ENCODE peak calls at places on chromosomes 12 and 14, in four cellular contexts. One of them, this sample, is unnamed.

GRCh38 chr12:21566223-21566906 is 38.3 kb downstream of the GYS2 start:
- DNase-seq in GM12878: no peak
- DNase-seq in HepG2: peak
- DNase-seq in K562: no peak
- DNase-seq in this sample: no peak

GRCh38 chr14:48943913-48944312 is 642.3 kb downstream of the RPS29 start:
- DNase-seq in GM12878: no peak
- DNase-seq in K562: no peak
- DNase-seq in HepG2: no peak
- DNase-seq in this sample: no peak

GRCh38 chr12:9135903-9136310 is 20.2 kb upstream of the A2M start:
- DNase-seq in HepG2: peak
- DNase-seq in K562: no peak
- DNase-seq in GM12878: no peak
- DNase-seq in this sample: no peak

GRCh38 chr12:107435520-107435919 is 250.1 kb upstream of the PWP1 start:
- DNase-seq in GM12878: no peak
- DNase-seq in K562: no peak
- DNase-seq in HepG2: no peak
- DNase-seq in this sample: no peak

GRCh38 chr12:8687846-8688601 is 9.8 kb upstream of the RIMKLB start:
- DNase-seq in HepG2: no peak
- DNase-seq in K562: no peak
- DNase-seq in GM12878: no peak
- DNase-seq in this sample: no peak

GRCh38 chr14:88682495-88683114 is 110.1 kb downstream of the EML5 start:
- DNase-seq in GM12878: no peak
- DNase-seq in K562: no peak
- DNase-seq in HepG2: no peak
- DNase-seq in this sample: peak

GRCh38 chr12:50925920-50926319 is 26.4 kb upstream of the HIGD1C start:
- DNase-seq in GM12878: no peak
- DNase-seq in K562: no peak
- DNase-seq in HepG2: no peak
- DNase-seq in this sample: no peak

GRCh38 chr14:41922014-41922413 is 315.3 kb downstream of the LRFN5 start:
- DNase-seq in HepG2: no peak
- DNase-seq in K562: no peak
- DNase-seq in GM12878: no peak
- DNase-seq in this sample: no peak

GRCh38 chr12:67141405-67142018 is 127.6 kb upstream of the CAND1 start:
- DNase-seq in GM12878: no peak
- DNase-seq in HepG2: no peak
- DNase-seq in K562: no peak
- DNase-seq in this sample: no peak

GRCh38 chr12:115956674-115957073 is 320.8 kb downstream of the MED13L start:
- DNase-seq in K562: no peak
- DNase-seq in HepG2: no peak
- DNase-seq in GM12878: no peak
- DNase-seq in this sample: no peak

GRCh38 chr12:75345531-75345930 is 11.1 kb downstream of the GLIPR1L1 start:
- DNase-seq in GM12878: no peak
- DNase-seq in K562: no peak
- DNase-seq in HepG2: no peak
- DNase-seq in this sample: no peak

GRCh38 chr14:60968099-60968498 is 12.8 kb downstream of the TRMT5 start:
- DNase-seq in K562: no peak
- DNase-seq in HepG2: no peak
- DNase-seq in GM12878: no peak
- DNase-seq in this sample: no peak

GRCh38 chr12:57531836-57532235 is 9.2 kb downstream of the MBD6 start:
- DNase-seq in K562: no peak
- DNase-seq in GM12878: no peak
- DNase-seq in HepG2: no peak
- DNase-seq in this sample: no peak

GRCh38 chr12:23049180-23049579 is 424.2 kb downstream of the ETNK1 start:
- DNase-seq in HepG2: no peak
- DNase-seq in K562: no peak
- DNase-seq in GM12878: no peak
- DNase-seq in this sample: no peak
- TF ChIP-seq CBFB in HepG2: no peak
- TF ChIP-seq CBFB in K562: no peak
- TF ChIP-seq CBFB in GM12878: no peak
- TF ChIP-seq CBFB in this sample: no peak

DNA sequence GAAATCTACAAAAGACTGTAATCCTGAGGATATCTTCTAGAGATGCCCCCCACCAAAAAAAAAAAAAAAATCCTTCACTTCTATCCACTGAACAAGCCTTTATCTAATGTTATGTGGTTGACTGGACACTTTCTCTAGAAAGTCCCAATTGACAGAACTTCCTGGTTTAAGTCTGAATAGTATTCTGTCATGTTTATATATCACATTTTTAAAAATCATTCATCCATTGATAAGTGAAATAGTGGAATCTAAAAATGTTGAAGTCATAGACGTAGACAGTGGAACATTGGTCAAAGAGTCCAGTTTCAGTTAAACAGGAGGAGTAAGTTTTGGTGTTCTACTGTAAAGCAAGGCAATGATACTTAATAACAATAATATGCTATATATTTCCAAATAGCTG is 297.0 kb downstream of the SSPN start:
- DNase-seq in GM12878: no peak
- DNase-seq in HepG2: no peak
- DNase-seq in K562: no peak
- DNase-seq in this sample: no peak
- TF ChIP-seq ATF3 in GM12878: no peak
- TF ChIP-seq ATF3 in HepG2: no peak
- TF ChIP-seq ATF3 in K562: no peak
- TF ChIP-seq ATF3 in this sample: no peak

GRCh38 chr12:65602191-65602578 is 222.1 kb upstream of the HMGA2 start:
- DNase-seq in GM12878: no peak
- DNase-seq in K562: no peak
- DNase-seq in HepG2: no peak
- DNase-seq in this sample: no peak

GRCh38 chr12:65603428-65604351 is 220.6 kb upstream of the HMGA2 start:
- DNase-seq in K562: no peak
- DNase-seq in GM12878: no peak
- DNase-seq in HepG2: no peak
- DNase-seq in this sample: no peak

GRCh38 chr12:65606008-65606766 is 218.1 kb upstream of the HMGA2 start:
- DNase-seq in K562: peak
- DNase-seq in GM12878: no peak
- DNase-seq in HepG2: no peak
- DNase-seq in this sample: no peak

GRCh38 chr12:65605019-65605418 is 219.3 kb upstream of the HMGA2 start:
- DNase-seq in K562: no peak
- DNase-seq in GM12878: no peak
- DNase-seq in HepG2: no peak
- DNase-seq in this sample: no peak

DNA sequence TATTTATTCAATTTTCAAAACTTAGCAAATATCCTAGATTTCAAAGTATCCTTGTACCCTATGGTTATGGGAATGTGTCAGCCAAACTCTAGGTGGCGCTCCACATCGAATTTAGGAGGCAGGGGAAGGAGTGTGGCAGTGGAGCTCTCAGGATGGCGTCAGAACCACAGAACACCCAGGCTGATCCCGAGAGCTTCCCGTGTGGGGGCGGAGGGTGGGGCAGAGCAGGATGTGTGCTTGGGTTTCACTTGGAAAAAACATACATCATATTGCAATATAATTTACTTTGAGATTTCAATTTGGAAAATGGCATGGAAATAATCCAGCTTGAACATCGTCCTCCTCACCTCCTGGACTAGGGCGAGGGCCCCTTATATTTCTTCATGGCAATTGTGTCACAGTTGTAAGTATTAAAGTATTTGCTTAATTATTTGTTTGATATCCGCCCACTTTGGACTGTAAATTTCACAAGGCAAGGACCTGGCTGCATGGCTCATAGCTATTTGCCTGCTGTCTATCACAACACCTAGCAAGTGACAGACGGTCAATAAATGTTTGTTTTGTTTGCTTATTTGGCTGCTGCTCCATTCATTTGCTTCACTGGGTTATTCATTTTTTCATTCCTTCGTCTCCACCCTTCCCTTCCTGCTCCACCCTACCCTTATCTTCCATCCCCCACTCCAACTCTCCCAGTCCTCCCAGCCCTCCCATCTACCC is 221.5 kb upstream of the HMGA2 start:
- DNase-seq in GM12878: no peak
- DNase-seq in HepG2: peak
- DNase-seq in K562: peak
- DNase-seq in this sample: peak
- TF ChIP-seq SP1 in GM12878: no peak
- TF ChIP-seq SP1 in HepG2: no peak
- TF ChIP-seq SP1 in K562: no peak
- TF ChIP-seq SP1 in this sample: no peak

GRCh38 chr14:74502236-74503019 is 8.9 kb downstream of the ISCA2 start:
- DNase-seq in K562: peak
- DNase-seq in HepG2: peak
- DNase-seq in GM12878: no peak
- DNase-seq in this sample: peak
- TF ChIP-seq CBFB in K562: no peak
- TF ChIP-seq CBFB in HepG2: no peak
- TF ChIP-seq CBFB in GM12878: no peak
- TF ChIP-seq CBFB in this sample: no peak

GRCh38 chr12:100564090-100564489 is 9.4 kb upstream of the GAS2L3 start:
- DNase-seq in K562: no peak
- DNase-seq in GM12878: no peak
- DNase-seq in HepG2: no peak
- DNase-seq in this sample: no peak

GRCh38 chr12:100567945-100568344 is 5.5 kb upstream of the GAS2L3 start:
- DNase-seq in GM12878: no peak
- DNase-seq in HepG2: no peak
- DNase-seq in K562: no peak
- DNase-seq in this sample: no peak

GRCh38 chr12:100564905-100565467 is 8.5 kb upstream of the GAS2L3 start:
- DNase-seq in K562: no peak
- DNase-seq in GM12878: no peak
- DNase-seq in HepG2: no peak
- DNase-seq in this sample: no peak

GRCh38 chr12:100565987-100566545 is 7.4 kb upstream of the GAS2L3 start:
- DNase-seq in K562: no peak
- DNase-seq in HepG2: no peak
- DNase-seq in GM12878: no peak
- DNase-seq in this sample: no peak

GRCh38 chr12:100566887-100567637 is 6.4 kb upstream of the GAS2L3 start:
- DNase-seq in HepG2: no peak
- DNase-seq in GM12878: peak
- DNase-seq in K562: no peak
- DNase-seq in this sample: no peak
- TF ChIP-seq ATF3 in HepG2: no peak
- TF ChIP-seq ATF3 in GM12878: no peak
- TF ChIP-seq ATF3 in K562: no peak
- TF ChIP-seq ATF3 in this sample: no peak

DNA sequence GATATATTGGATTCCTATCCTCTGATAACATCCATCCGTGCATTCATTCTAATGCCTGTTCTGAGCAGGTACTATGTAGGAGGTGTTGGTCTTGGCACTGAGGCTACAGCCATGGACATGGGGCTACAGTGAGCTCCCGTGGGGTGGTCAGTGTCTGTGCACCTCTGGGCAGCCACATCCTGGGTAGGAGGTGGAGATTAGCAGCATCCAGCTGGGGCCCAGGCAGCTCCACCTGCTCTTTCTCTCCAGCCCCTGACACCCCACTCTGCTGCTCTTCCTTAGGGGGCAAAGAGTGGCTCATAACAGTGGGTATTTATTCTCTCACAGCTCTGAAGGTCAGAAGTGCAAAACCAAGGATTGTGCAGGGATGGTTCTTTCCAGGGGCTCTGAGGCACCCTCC is 292.0 kb upstream of the SFSWAP start:
- DNase-seq in HepG2: no peak
- DNase-seq in K562: no peak
- DNase-seq in GM12878: no peak
- DNase-seq in this sample: no peak
- TF ChIP-seq SP1 in HepG2: no peak
- TF ChIP-seq SP1 in K562: no peak
- TF ChIP-seq SP1 in GM12878: no peak
- TF ChIP-seq SP1 in this sample: no peak

GRCh38 chr12:44668443-44668842 is 207.7 kb downstream of the NELL2 start:
- DNase-seq in GM12878: no peak
- DNase-seq in K562: no peak
- DNase-seq in HepG2: no peak
- DNase-seq in this sample: no peak
- TF ChIP-seq CBFB in GM12878: no peak
- TF ChIP-seq CBFB in K562: no peak
- TF ChIP-seq CBFB in HepG2: no peak
- TF ChIP-seq CBFB in this sample: no peak

DNA sequence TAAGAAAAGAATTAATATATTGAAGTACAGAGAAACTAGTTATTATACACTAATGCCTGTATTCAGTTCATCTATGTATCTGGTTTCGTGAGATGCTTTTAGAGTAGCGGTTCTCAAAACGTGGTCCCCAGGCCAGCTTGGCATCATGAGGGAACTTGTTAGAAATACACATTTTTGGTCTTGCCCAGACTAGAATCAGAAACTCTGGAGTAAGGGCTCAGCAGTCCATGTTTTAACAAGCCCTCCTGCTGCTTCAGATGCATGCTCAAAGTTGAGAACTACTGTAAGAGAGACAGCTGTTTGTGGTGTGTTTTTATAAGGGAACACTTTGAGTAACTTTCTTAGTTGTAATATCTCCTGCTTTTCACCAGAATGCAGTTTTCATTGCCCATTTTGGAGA is 18.1 kb downstream of the GPATCH2L start:
- DNase-seq in K562: no peak
- DNase-seq in HepG2: no peak
- DNase-seq in GM12878: no peak
- DNase-seq in this sample: no peak
- TF ChIP-seq ATF3 in K562: no peak
- TF ChIP-seq ATF3 in HepG2: no peak
- TF ChIP-seq ATF3 in GM12878: no peak
- TF ChIP-seq ATF3 in this sample: no peak

GRCh38 chr12:49883065-49883464 is 20.6 kb downstream of the FAIM2 start:
- DNase-seq in HepG2: no peak
- DNase-seq in K562: no peak
- DNase-seq in GM12878: no peak
- DNase-seq in this sample: peak

GRCh38 chr12:49881400-49882247 is 22.1 kb downstream of the FAIM2 start:
- DNase-seq in K562: no peak
- DNase-seq in HepG2: no peak
- DNase-seq in GM12878: no peak
- DNase-seq in this sample: no peak

GRCh38 chr12:49885118-49885517 is 18.6 kb downstream of the FAIM2 start:
- DNase-seq in GM12878: no peak
- DNase-seq in K562: no peak
- DNase-seq in HepG2: no peak
- DNase-seq in this sample: peak

GRCh38 chr12:49880756-49881390 is 22.8 kb downstream of the FAIM2 start:
- DNase-seq in HepG2: no peak
- DNase-seq in K562: no peak
- DNase-seq in GM12878: no peak
- DNase-seq in this sample: no peak

GRCh38 chr12:49882248-49882850 is 21.4 kb downstream of the FAIM2 start:
- DNase-seq in HepG2: no peak
- DNase-seq in GM12878: no peak
- DNase-seq in K562: no peak
- DNase-seq in this sample: no peak
- TF ChIP-seq SP1 in HepG2: no peak
- TF ChIP-seq SP1 in GM12878: no peak
- TF ChIP-seq SP1 in K562: no peak
- TF ChIP-seq SP1 in this sample: no peak

GRCh38 chr12:123474493-123475255 is 16.7 kb downstream of the SNRNP35 start:
- DNase-seq in HepG2: no peak
- DNase-seq in K562: no peak
- DNase-seq in GM12878: no peak
- DNase-seq in this sample: no peak
- TF ChIP-seq CBFB in HepG2: no peak
- TF ChIP-seq CBFB in K562: no peak
- TF ChIP-seq CBFB in GM12878: no peak
- TF ChIP-seq CBFB in this sample: no peak

This sample was measured in WTC11.